ENCODE peak calls at places on chromosome 11, in eight cellular contexts. U is effector memory CD4-positive, alpha-beta T cell; P is activated naive CD8-positive, alpha-beta T cell treated with anti-CD3 and anti-CD28 coated beads, Interleukin-2, amount 50 U/mL, for 24 hours; M is NCI-H1105; L is AG09319; Z is substantia nigra; R is activated CD8-positive, alpha-beta memory T cell treated with anti-CD3 and anti-CD28 coated beads, Interleukin-2, amount 50 U/mL, for 48 hours; E is NCI-H2081. I is an unnamed sample.

GRCh38 chr11:129377739-129378138 is 2.1 kb downstream of the BARX2 start:
- DNase-seq in U (no peak), P (no peak), M (no peak), L (no peak), Z (no peak), R (no peak), E (no peak), I (no peak)

GRCh38 chr11:4826425-4826824 is 5.3 kb downstream of the OR51F2 start:
- DNase-seq in U (no peak), P (no peak), M (no peak), L (no peak), Z (no peak), R (no peak), E (peak), I (no peak)

GRCh38 chr11:16612801-16613400 is 125.5 kb upstream of the C11orf58 start:
- DNase-seq in U (no peak), P (no peak), M (peak), L (no peak), Z (no peak), R (no peak), E (peak), I (no peak)

GRCh38 chr11:68840661-68841653 is 759 bp downstream of the CPT1A start:
- DNase-seq in U (no peak), P (peak), M (no peak), L (no peak), Z (peak), R (peak), E (no peak), I (no peak)

GRCh38 chr11:64710418-64711137 is 12.4 kb downstream of the NRXN2 start:
- DNase-seq in U (no peak), P (no peak), M (no peak), L (no peak), Z (no peak), R (no peak), E (no peak), I (no peak)

GRCh38 chr11:128776434-128777284 is 82.8 kb downstream of the FLI1 start:
- DNase-seq in U (peak), P (peak), M (no peak), L (no peak), Z (no peak), R (no peak), E (no peak), I (no peak)

GRCh38 chr11:118437046-118437735 is 899 bp downstream of the KMT2A start:
- DNase-seq in U (peak), P (peak), M (peak), L (no peak), Z (no peak), R (peak), E (peak), I (no peak)

GRCh38 chr11:114269498-114269897 is 26.7 kb upstream of the NNMT start:
- DNase-seq in U (no peak), P (no peak), M (no peak), L (no peak), Z (no peak), R (no peak), E (no peak), I (no peak)

GRCh38 chr11:74579577-74580270 is 12.7 kb upstream of the POLD3 start:
- DNase-seq in U (no peak), P (no peak), M (no peak), L (no peak), Z (no peak), R (no peak), E (peak), I (no peak)

GRCh38 chr11:65856689-65857499 is 1.1 kb downstream of the CFL1 start:
- DNase-seq in U (peak), P (peak), M (peak), L (no peak), Z (peak), R (peak), E (peak), I (no peak)

GRCh38 chr11:120547871-120548681 is 36.5 kb downstream of the GRIK4 start:
- DNase-seq in U (no peak), P (no peak), M (peak), L (peak), Z (peak), R (no peak), E (peak), I (peak)

GRCh38 chr11:114147389-114148382 is 88.2 kb downstream of the ZBTB16 start:
- DNase-seq in U (no peak), P (no peak), M (no peak), L (no peak), Z (no peak), R (no peak), E (no peak), I (no peak)

GRCh38 chr11:6433998-6434650 is 6.7 kb downstream of the HPX start:
- DNase-seq in U (no peak), P (no peak), M (no peak), L (no peak), Z (no peak), R (no peak), E (no peak), I (no peak)

GRCh38 chr11:3914807-3915206 is 59.3 kb downstream of the STIM1 start:
- DNase-seq in U (no peak), P (no peak), M (no peak), L (no peak), Z (no peak), R (no peak), E (no peak), I (no peak)

GRCh38 chr11:70897429-70897828 is 354.9 kb downstream of the SHANK2 start:
- DNase-seq in U (no peak), P (no peak), M (no peak), L (no peak), Z (no peak), R (no peak), E (no peak), I (no peak)

GRCh38 chr11:126355324-126355925 is at the start of gene ST3GAL4:
- DNase-seq in U (peak), P (peak), M (peak), L (no peak), Z (peak), R (peak), E (peak), I (no peak)

GRCh38 chr11:10382518-10382917 is 72.5 kb upstream of the AMPD3 start:
- DNase-seq in U (no peak), P (no peak), M (no peak), L (no peak), Z (no peak), R (no peak), E (no peak), I (no peak)

GRCh38 chr11:117814766-117815261 is 9.7 kb downstream of the FXYD2 start:
- DNase-seq in U (peak), P (peak), M (peak), L (no peak), Z (no peak), R (peak), E (peak), I (no peak)

GRCh38 chr11:76232026-76232665 is 25.8 kb upstream of the WNT11 start:
- DNase-seq in U (peak), P (peak), M (no peak), L (no peak), Z (no peak), R (no peak), E (no peak), I (no peak)

GRCh38 chr11:30762188-30762587 is 176.0 kb upstream of the MPPED2 start:
- DNase-seq in U (no peak), P (no peak), M (no peak), L (no peak), Z (no peak), R (no peak), E (no peak), I (no peak)

GRCh38 chr11:71171576-71171975 is 80.8 kb downstream of the SHANK2 start:
- DNase-seq in U (no peak), P (no peak), M (no peak), L (no peak), Z (no peak), R (no peak), E (no peak), I (no peak)

GRCh38 chr11:75301602-75302345 is 49.7 kb downstream of the ARRB1 start:
- DNase-seq in U (no peak), P (no peak), M (peak), L (no peak), Z (peak), R (no peak), E (peak), I (no peak)

GRCh38 chr11:1402776-1403620 is 13.3 kb downstream of the BRSK2 start:
- DNase-seq in U (no peak), P (no peak), M (no peak), L (no peak), Z (no peak), R (no peak), E (no peak), I (no peak)

GRCh38 chr11:17598700-17599459 is 51.8 kb downstream of the OTOG start:
- DNase-seq in U (peak), P (peak), M (peak), L (peak), Z (peak), R (peak), E (peak), I (no peak)

I was measured in BJ.